ENCODE peak calls at places on chromosome 1, in eight cellular contexts. One of them, this sample, is unnamed.

GRCh38 chr1:63352736-63353135 is 14.7 kb upstream of the ALG6 start:
- DNase-seq in AG04449: no peak
- DNase-seq in cardiac fibroblast: no peak
- DNase-seq in hepatocyte: no peak
- DNase-seq in astrocyte of the cerebellum: no peak
- DNase-seq in upper lobe of right lung: no peak
- DNase-seq in keratinocyte: no peak
- DNase-seq in GM12864: no peak
- DNase-seq in this sample: no peak

GRCh38 chr1:212161231-212161781 is 123.9 kb upstream of the PPP2R5A start:
- DNase-seq in cardiac fibroblast: peak; percentile 79
- DNase-seq in AG04449: peak; percentile 52
- DNase-seq in upper lobe of right lung: no peak
- DNase-seq in GM12864: no peak
- DNase-seq in astrocyte of the cerebellum: peak; percentile 95
- DNase-seq in hepatocyte: no peak
- DNase-seq in keratinocyte: peak; percentile 52
- DNase-seq in this sample: peak; percentile 86

GRCh38 chr1:227035316-227035715 is 95.2 kb downstream of the COQ8A start:
- DNase-seq in cardiac fibroblast: no peak
- DNase-seq in GM12864: no peak
- DNase-seq in keratinocyte: no peak
- DNase-seq in hepatocyte: no peak
- DNase-seq in AG04449: no peak
- DNase-seq in upper lobe of right lung: no peak
- DNase-seq in astrocyte of the cerebellum: no peak
- DNase-seq in this sample: no peak

GRCh38 chr1:12615166-12615915 is 2.7 kb downstream of the DHRS3 start:
- DNase-seq in upper lobe of right lung: no peak
- DNase-seq in cardiac fibroblast: no peak
- DNase-seq in keratinocyte: no peak
- DNase-seq in GM12864: no peak
- DNase-seq in AG04449: no peak
- DNase-seq in astrocyte of the cerebellum: no peak
- DNase-seq in hepatocyte: no peak
- DNase-seq in this sample: no peak

GRCh38 chr1:29120955-29121485 is 2.7 kb downstream of the TMEM200B start:
- DNase-seq in keratinocyte: no peak
- DNase-seq in upper lobe of right lung: peak; percentile 72
- DNase-seq in GM12864: no peak
- DNase-seq in cardiac fibroblast: peak; percentile 49
- DNase-seq in hepatocyte: peak; percentile 78
- DNase-seq in AG04449: no peak
- DNase-seq in astrocyte of the cerebellum: no peak
- DNase-seq in this sample: no peak

GRCh38 chr1:103265551-103265950 is 157.2 kb upstream of the COL11A1 start:
- DNase-seq in AG04449: no peak
- DNase-seq in keratinocyte: no peak
- DNase-seq in cardiac fibroblast: peak; percentile 5
- DNase-seq in GM12864: no peak
- DNase-seq in upper lobe of right lung: no peak
- DNase-seq in hepatocyte: no peak
- DNase-seq in astrocyte of the cerebellum: no peak
- DNase-seq in this sample: no peak

GRCh38 chr1:99503276-99503747 is 142.6 kb upstream of the PALMD start:
- DNase-seq in upper lobe of right lung: no peak
- DNase-seq in GM12864: no peak
- DNase-seq in astrocyte of the cerebellum: peak; percentile 11
- DNase-seq in cardiac fibroblast: peak; percentile 83
- DNase-seq in keratinocyte: no peak
- DNase-seq in hepatocyte: peak; percentile 8
- DNase-seq in AG04449: no peak
- DNase-seq in this sample: peak; percentile 77

GRCh38 chr1:202648822-202649221 is 61.4 kb downstream of the SYT2 start:
- DNase-seq in AG04449: no peak
- DNase-seq in GM12864: no peak
- DNase-seq in hepatocyte: no peak
- DNase-seq in astrocyte of the cerebellum: no peak
- DNase-seq in keratinocyte: no peak
- DNase-seq in upper lobe of right lung: no peak
- DNase-seq in cardiac fibroblast: no peak
- DNase-seq in this sample: no peak

GRCh38 chr1:113935970-113936369 is 6.8 kb downstream of the HIPK1 start:
- DNase-seq in astrocyte of the cerebellum: no peak
- DNase-seq in keratinocyte: no peak
- DNase-seq in GM12864: no peak
- DNase-seq in upper lobe of right lung: no peak
- DNase-seq in AG04449: no peak
- DNase-seq in cardiac fibroblast: no peak
- DNase-seq in hepatocyte: no peak
- DNase-seq in this sample: no peak

GRCh38 chr1:93344886-93345632 is 648 bp upstream of the DR1 start:
- DNase-seq in GM12864: no peak
- DNase-seq in hepatocyte: no peak
- DNase-seq in AG04449: no peak
- DNase-seq in keratinocyte: no peak
- DNase-seq in upper lobe of right lung: no peak
- DNase-seq in astrocyte of the cerebellum: no peak
- DNase-seq in cardiac fibroblast: peak; percentile 32
- DNase-seq in this sample: no peak

GRCh38 chr1:186595969-186596368 is 84.3 kb downstream of the PTGS2 start:
- DNase-seq in cardiac fibroblast: no peak
- DNase-seq in hepatocyte: no peak
- DNase-seq in upper lobe of right lung: no peak
- DNase-seq in keratinocyte: no peak
- DNase-seq in AG04449: no peak
- DNase-seq in astrocyte of the cerebellum: no peak
- DNase-seq in GM12864: no peak
- DNase-seq in this sample: peak; percentile 84

GRCh38 chr1:19754482-19754881 is 45.2 kb downstream of the TMCO4 start:
- DNase-seq in cardiac fibroblast: no peak
- DNase-seq in upper lobe of right lung: peak; percentile 19
- DNase-seq in astrocyte of the cerebellum: no peak
- DNase-seq in AG04449: no peak
- DNase-seq in GM12864: no peak
- DNase-seq in hepatocyte: peak; percentile 59
- DNase-seq in keratinocyte: no peak
- DNase-seq in this sample: no peak

GRCh38 chr1:6157528-6158174 is 22.5 kb downstream of the CHD5 start:
- DNase-seq in cardiac fibroblast: no peak
- DNase-seq in GM12864: no peak
- DNase-seq in upper lobe of right lung: no peak
- DNase-seq in astrocyte of the cerebellum: peak; percentile 19
- DNase-seq in hepatocyte: peak; percentile 83
- DNase-seq in keratinocyte: peak; percentile 73
- DNase-seq in AG04449: no peak
- DNase-seq in this sample: peak; percentile 96

DNA sequence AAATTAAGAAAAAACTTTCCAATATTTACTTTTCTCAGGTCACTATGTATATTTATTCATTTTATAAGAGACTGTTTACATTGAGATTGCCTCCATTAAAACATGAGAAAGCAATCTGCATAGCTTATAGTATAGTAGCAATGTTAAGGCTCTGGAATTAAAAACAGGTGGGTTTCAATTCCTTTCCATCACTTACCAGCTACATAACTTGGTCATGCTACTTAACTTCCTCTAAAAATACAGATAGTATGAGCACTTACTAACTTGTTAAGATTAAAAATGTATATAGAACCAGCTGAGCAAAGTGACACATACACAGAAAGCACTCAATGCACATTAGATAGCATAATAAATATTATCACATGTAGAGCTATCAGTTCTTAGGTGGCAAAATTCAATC is 76.6 kb downstream of the LYST start:
- DNase-seq in AG04449: no peak
- DNase-seq in keratinocyte: no peak
- DNase-seq in cardiac fibroblast: no peak
- DNase-seq in astrocyte of the cerebellum: no peak
- DNase-seq in upper lobe of right lung: no peak
- DNase-seq in GM12864: no peak
- DNase-seq in hepatocyte: no peak
- DNase-seq in this sample: no peak
- H3K4me3 ChIP-seq in AG04449: no peak overlapping the region
- H3K4me3 ChIP-seq in keratinocyte: no peak overlapping the region
- H3K4me3 ChIP-seq in cardiac fibroblast: no peak overlapping the region
- H3K4me3 ChIP-seq in astrocyte of the cerebellum: no peak overlapping the region
- H3K4me3 ChIP-seq in upper lobe of right lung: no peak overlapping the region
- H3K4me3 ChIP-seq in GM12864: no peak overlapping the region
- H3K4me3 ChIP-seq in hepatocyte: no peak overlapping the region
- H3K4me3 ChIP-seq in this sample: no peak overlapping the region

GRCh38 chr1:195886000-195886399 is 722.2 kb downstream of the KCNT2 start:
- DNase-seq in hepatocyte: no peak
- DNase-seq in keratinocyte: no peak
- DNase-seq in upper lobe of right lung: no peak
- DNase-seq in astrocyte of the cerebellum: no peak
- DNase-seq in GM12864: no peak
- DNase-seq in cardiac fibroblast: no peak
- DNase-seq in AG04449: no peak
- DNase-seq in this sample: no peak
- H3K4me3 ChIP-seq in hepatocyte: no peak overlapping the region
- H3K4me3 ChIP-seq in keratinocyte: no peak overlapping the region
- H3K4me3 ChIP-seq in upper lobe of right lung: no peak overlapping the region
- H3K4me3 ChIP-seq in astrocyte of the cerebellum: no peak overlapping the region
- H3K4me3 ChIP-seq in GM12864: no peak overlapping the region
- H3K4me3 ChIP-seq in cardiac fibroblast: no peak overlapping the region
- H3K4me3 ChIP-seq in AG04449: no peak overlapping the region
- H3K4me3 ChIP-seq in this sample: no peak overlapping the region

GRCh38 chr1:27626031-27626935 is 8.7 kb downstream of the FGR start:
- DNase-seq in upper lobe of right lung: no peak
- DNase-seq in AG04449: no peak
- DNase-seq in cardiac fibroblast: no peak
- DNase-seq in GM12864: no peak
- DNase-seq in keratinocyte: no peak
- DNase-seq in hepatocyte: no peak
- DNase-seq in astrocyte of the cerebellum: no peak
- DNase-seq in this sample: no peak
- H3K4me3 ChIP-seq in upper lobe of right lung: peak overlapping the region; percentile 28
- H3K4me3 ChIP-seq in AG04449: no peak overlapping the region
- H3K4me3 ChIP-seq in cardiac fibroblast: no peak overlapping the region
- H3K4me3 ChIP-seq in GM12864: peak overlapping the region; percentile 8
- H3K4me3 ChIP-seq in keratinocyte: no peak overlapping the region
- H3K4me3 ChIP-seq in hepatocyte: no peak overlapping the region
- H3K4me3 ChIP-seq in astrocyte of the cerebellum: no peak overlapping the region
- H3K4me3 ChIP-seq in this sample: no peak overlapping the region

DNA sequence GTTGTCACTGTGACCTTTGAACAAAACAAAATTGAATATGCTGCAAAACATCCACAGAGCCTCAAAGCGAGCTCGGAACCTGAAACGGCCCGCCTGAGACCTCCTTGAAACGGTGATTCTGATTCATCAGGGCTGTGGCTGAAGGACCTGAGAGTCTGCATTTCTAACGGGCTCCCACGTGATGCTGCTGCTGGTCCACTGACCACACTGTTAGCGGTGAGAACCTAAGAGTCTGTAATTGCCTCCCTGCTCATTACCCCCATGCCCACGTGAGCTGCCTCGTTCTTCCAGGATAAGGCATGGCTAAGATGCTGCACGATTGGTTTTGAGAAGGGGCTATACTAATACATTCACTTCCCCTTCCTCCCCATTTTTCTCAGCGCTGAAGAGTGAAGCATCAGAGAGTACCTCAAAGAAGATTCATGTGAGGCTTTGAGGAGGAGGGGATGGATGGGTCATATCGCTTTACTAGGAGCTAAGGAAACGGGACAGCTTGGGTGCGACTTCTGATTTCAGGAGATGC is 9.7 kb downstream of the TLR5 start:
- DNase-seq in cardiac fibroblast: no peak
- DNase-seq in GM12864: no peak
- DNase-seq in astrocyte of the cerebellum: no peak
- DNase-seq in AG04449: no peak
- DNase-seq in upper lobe of right lung: no peak
- DNase-seq in keratinocyte: no peak
- DNase-seq in hepatocyte: no peak
- DNase-seq in this sample: no peak
- H3K4me3 ChIP-seq in cardiac fibroblast: no peak overlapping the region
- H3K4me3 ChIP-seq in GM12864: no peak overlapping the region
- H3K4me3 ChIP-seq in astrocyte of the cerebellum: no peak overlapping the region
- H3K4me3 ChIP-seq in AG04449: no peak overlapping the region
- H3K4me3 ChIP-seq in upper lobe of right lung: peak overlapping the region; percentile 43
- H3K4me3 ChIP-seq in keratinocyte: no peak overlapping the region
- H3K4me3 ChIP-seq in hepatocyte: no peak overlapping the region
- H3K4me3 ChIP-seq in this sample: no peak overlapping the region

GRCh38 chr1:199163277-199164069 is 524.6 kb downstream of the PTPRC start:
- DNase-seq in keratinocyte: no peak
- DNase-seq in cardiac fibroblast: no peak
- DNase-seq in astrocyte of the cerebellum: no peak
- DNase-seq in hepatocyte: no peak
- DNase-seq in AG04449: no peak
- DNase-seq in GM12864: no peak
- DNase-seq in upper lobe of right lung: no peak
- DNase-seq in this sample: no peak

GRCh38 chr1:199161319-199161680 is 522.5 kb downstream of the PTPRC start:
- DNase-seq in AG04449: no peak
- DNase-seq in upper lobe of right lung: no peak
- DNase-seq in hepatocyte: no peak
- DNase-seq in keratinocyte: no peak
- DNase-seq in cardiac fibroblast: no peak
- DNase-seq in astrocyte of the cerebellum: no peak
- DNase-seq in GM12864: no peak
- DNase-seq in this sample: no peak

GRCh38 chr1:199160521-199161318 is 521.9 kb downstream of the PTPRC start:
- DNase-seq in hepatocyte: no peak
- DNase-seq in AG04449: no peak
- DNase-seq in GM12864: no peak
- DNase-seq in upper lobe of right lung: no peak
- DNase-seq in cardiac fibroblast: no peak
- DNase-seq in astrocyte of the cerebellum: no peak
- DNase-seq in keratinocyte: no peak
- DNase-seq in this sample: no peak

GRCh38 chr1:199157494-199157893 is 518.7 kb downstream of the PTPRC start:
- DNase-seq in astrocyte of the cerebellum: peak; percentile 40
- DNase-seq in upper lobe of right lung: no peak
- DNase-seq in AG04449: no peak
- DNase-seq in GM12864: no peak
- DNase-seq in hepatocyte: no peak
- DNase-seq in cardiac fibroblast: peak; percentile 5
- DNase-seq in keratinocyte: no peak
- DNase-seq in this sample: peak; percentile 67

DNA sequence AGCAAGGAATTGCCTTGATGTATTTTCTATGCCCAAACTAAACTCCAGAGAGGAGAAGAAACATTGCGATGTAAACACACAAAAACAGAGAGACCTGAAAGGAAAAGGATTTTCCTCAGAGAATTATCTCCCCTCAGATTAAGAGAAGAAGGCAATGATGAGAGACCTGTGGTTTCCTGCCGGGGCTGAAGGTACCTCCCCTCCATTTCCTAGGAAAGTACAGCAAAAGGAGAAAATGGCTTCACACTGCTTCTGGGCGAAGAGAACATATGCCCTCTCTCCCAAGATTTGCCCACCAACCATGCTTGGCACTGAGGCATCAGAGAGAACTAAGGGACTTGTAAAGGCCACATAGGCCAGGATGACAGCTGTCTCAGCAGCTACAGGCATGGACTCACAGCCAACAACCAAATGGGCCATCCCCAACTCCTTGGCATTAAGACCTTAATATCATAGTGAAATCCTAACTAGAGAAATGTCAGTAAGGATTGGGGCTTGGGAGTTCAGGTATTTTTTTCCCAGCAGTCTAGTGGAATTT is 523.0 kb downstream of the PTPRC start:
- DNase-seq in upper lobe of right lung: no peak
- DNase-seq in GM12864: no peak
- DNase-seq in keratinocyte: no peak
- DNase-seq in cardiac fibroblast: no peak
- DNase-seq in AG04449: no peak
- DNase-seq in astrocyte of the cerebellum: no peak
- DNase-seq in hepatocyte: no peak
- DNase-seq in this sample: no peak
- H3K4me3 ChIP-seq in upper lobe of right lung: no peak overlapping the region
- H3K4me3 ChIP-seq in GM12864: no peak overlapping the region
- H3K4me3 ChIP-seq in keratinocyte: no peak overlapping the region
- H3K4me3 ChIP-seq in cardiac fibroblast: no peak overlapping the region
- H3K4me3 ChIP-seq in AG04449: no peak overlapping the region
- H3K4me3 ChIP-seq in astrocyte of the cerebellum: no peak overlapping the region
- H3K4me3 ChIP-seq in hepatocyte: no peak overlapping the region
- H3K4me3 ChIP-seq in this sample: no peak overlapping the region

GRCh38 chr1:1841575-1841991 is 49.3 kb downstream of the GNB1 start:
- DNase-seq in keratinocyte: no peak
- DNase-seq in upper lobe of right lung: no peak
- DNase-seq in astrocyte of the cerebellum: no peak
- DNase-seq in AG04449: no peak
- DNase-seq in GM12864: no peak
- DNase-seq in hepatocyte: no peak
- DNase-seq in cardiac fibroblast: peak; percentile 25
- DNase-seq in this sample: no peak
- H3K4me3 ChIP-seq in keratinocyte: no peak overlapping the region
- H3K4me3 ChIP-seq in upper lobe of right lung: no peak overlapping the region
- H3K4me3 ChIP-seq in astrocyte of the cerebellum: no peak overlapping the region
- H3K4me3 ChIP-seq in AG04449: no peak overlapping the region
- H3K4me3 ChIP-seq in GM12864: peak overlapping the region; percentile 7
- H3K4me3 ChIP-seq in hepatocyte: no peak overlapping the region
- H3K4me3 ChIP-seq in cardiac fibroblast: no peak overlapping the region
- H3K4me3 ChIP-seq in this sample: no peak overlapping the region